ENCODE peak calls at places on chromosomes 3 and 15, in five cellular contexts. N, I, P, B and D are unnamed samples.
A peak's percentile ranks its signal among the peaks of the same experiment; 100 is the strongest.

GRCh38 chr15:64348455-64348854 is 7.5 kb downstream of the CSNK1G1 start:
- DNase-seq in B (no peak), P (no peak), N (peak; percentile 39), I (no peak), D (no peak)

GRCh38 chr3:72346526-72346926 is 501.7 kb downstream of the SHQ1 start:
- DNase-seq in I (peak; percentile 99), P (no peak), B (no peak), N (peak; percentile 99), D (peak; percentile 94)

GRCh38 chr15:50358805-50359204 is 3.8 kb upstream of the GABPB1 start:
- DNase-seq in B (no peak), P (peak; percentile 43), I (peak; percentile 64), N (peak; percentile 53), D (peak; percentile 54)

GRCh38 chr3:157190242-157190876 is 30.4 kb upstream of the CCNL1 start:
- DNase-seq in N (no peak), P (no peak), B (no peak), I (peak; percentile 14), D (peak; percentile 13)

GRCh38 chr3:197317250-197317963 is 19.0 kb upstream of the DLG1 start:
- DNase-seq in B (no peak), P (no peak), N (peak; percentile 94), I (peak; percentile 92), D (peak; percentile 92)

GRCh38 chr3:71189480-71189879 is 394.0 kb downstream of the FOXP1 start:
- DNase-seq in B (no peak), N (no peak), P (no peak), I (peak; percentile 53), D (no peak)

GRCh38 chr3:119145500-119146167 is at the start of gene TEX55:
- DNase-seq in P (peak; percentile 62), N (peak; percentile 63), B (no peak), I (peak; percentile 69), D (peak; percentile 73)

GRCh38 chr3:177601120-177601519 is 403.8 kb upstream of the TBL1XR1 start:
- DNase-seq in N (no peak), B (no peak), P (no peak), I (no peak), D (peak; percentile 84)

GRCh38 chr15:89472785-89473256 is 23.6 kb downstream of the RHCG start:
- DNase-seq in I (peak; percentile 70), P (peak; percentile 87), N (peak; percentile 33), B (no peak), D (peak; percentile 66)

GRCh38 chr3:129918461-129918860 is 24.9 kb upstream of the TMCC1 start:
- DNase-seq in N (no peak), I (no peak), B (no peak), P (no peak), D (no peak)

GRCh38 chr3:31035681-31036080 is 141.2 kb upstream of the GADL1 start:
- DNase-seq in B (no peak), I (no peak), P (no peak), N (no peak), D (no peak)

GRCh38 chr3:21531909-21532308 is 219.1 kb downstream of the ZNF385D start:
- DNase-seq in N (no peak), I (no peak), B (no peak), P (no peak), D (no peak)

GRCh38 chr15:49721091-49721490 is 100.2 kb downstream of the DTWD1 start:
- DNase-seq in I (no peak), P (no peak), B (no peak), N (peak; percentile 49), D (no peak)

GRCh38 chr3:117998071-117998470 is 1036.6 kb downstream of the IGSF11 start:
- DNase-seq in N (peak; percentile 1), P (no peak), I (peak; percentile 8), B (no peak), D (peak; percentile 47)

GRCh38 chr3:73759290-73759689 is 134.5 kb upstream of the PDZRN3 start:
- DNase-seq in N (peak; percentile 45), P (no peak), B (no peak), I (no peak), D (no peak)

GRCh38 chr3:30954431-30954830 is 60.0 kb upstream of the GADL1 start:
- DNase-seq in I (no peak), N (no peak), B (no peak), P (no peak), D (no peak)

GRCh38 chr3:71397046-71397445 is 186.5 kb downstream of the FOXP1 start:
- DNase-seq in I (peak; percentile 62), N (peak; percentile 21), P (peak; percentile 42), B (no peak), D (peak; percentile 46)

GRCh38 chr3:152257246-152258074 is 11.3 kb upstream of the MBNL1 start:
- DNase-seq in B (no peak), P (no peak), N (no peak), I (peak; percentile 67), D (no peak)

GRCh38 chr3:112604536-112604935 is 36.4 kb downstream of the CCDC80 start:
- DNase-seq in I (peak; percentile 84), B (no peak), P (no peak), N (peak; percentile 90), D (no peak)

GRCh38 chr3:195441971-195442572 is 748 bp downstream of the ACAP2 start:
- DNase-seq in N (peak; percentile 42), P (peak; percentile 63), I (peak; percentile 47), B (peak; percentile 77), D (peak; percentile 39)

GRCh38 chr15:48754011-48754410 is 56.9 kb downstream of the CEP152 start:
- DNase-seq in I (no peak), B (no peak), P (no peak), N (peak; percentile 46), D (no peak)

GRCh38 chr3:16888785-16889607 is 4.2 kb downstream of the PLCL2 start:
- DNase-seq in I (no peak), N (no peak), B (no peak), P (no peak), D (no peak)

GRCh38 chr3:51271172-51271571 is 113.9 kb upstream of the MANF start:
- DNase-seq in B (no peak), P (no peak), I (no peak), N (no peak), D (no peak)

GRCh38 chr15:58631319-58631718 is 118.2 kb downstream of the ADAM10 start:
- DNase-seq in B (no peak), N (no peak), P (no peak), I (no peak), D (no peak)

GRCh38 chr3:109640146-109640652 is 302.9 kb upstream of the DPPA4 start:
- DNase-seq in I (no peak), B (no peak), P (no peak), N (no peak), D (peak; percentile 69)

GRCh38 chr15:74988007-74988800 is 7.2 kb upstream of the SCAMP5 start:
- DNase-seq in N (no peak), B (no peak), P (peak; percentile 63), I (peak; percentile 57), D (peak; percentile 71)

DNA sequence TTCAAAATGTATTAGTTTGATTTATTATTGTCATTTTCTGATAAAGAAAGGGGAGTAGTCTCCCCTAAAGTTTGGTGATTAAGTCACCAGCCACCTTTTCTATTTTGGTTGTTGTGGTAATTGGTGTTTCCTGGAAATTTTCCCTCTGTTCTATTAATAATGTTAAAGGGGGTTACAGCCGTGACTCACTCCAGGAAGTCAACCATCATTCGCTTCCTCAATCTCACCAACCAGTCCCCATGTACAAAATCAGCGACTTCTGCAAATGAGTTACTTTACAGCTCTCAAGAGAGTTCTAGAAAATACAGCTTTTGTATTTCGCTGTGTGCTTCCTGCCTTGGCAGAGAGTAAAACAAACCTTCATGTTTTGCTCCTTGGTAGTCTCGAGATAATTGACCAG is 285.1 kb downstream of the LPP start:
- DNase-seq in N (no peak), B (no peak), P (no peak), I (no peak), D (no peak)
- H3K4me3 ChIP-seq in N (no peak overlapping the region), B (no peak overlapping the region), P (no peak overlapping the region), I (no peak overlapping the region), D (no peak overlapping the region)

DNA sequence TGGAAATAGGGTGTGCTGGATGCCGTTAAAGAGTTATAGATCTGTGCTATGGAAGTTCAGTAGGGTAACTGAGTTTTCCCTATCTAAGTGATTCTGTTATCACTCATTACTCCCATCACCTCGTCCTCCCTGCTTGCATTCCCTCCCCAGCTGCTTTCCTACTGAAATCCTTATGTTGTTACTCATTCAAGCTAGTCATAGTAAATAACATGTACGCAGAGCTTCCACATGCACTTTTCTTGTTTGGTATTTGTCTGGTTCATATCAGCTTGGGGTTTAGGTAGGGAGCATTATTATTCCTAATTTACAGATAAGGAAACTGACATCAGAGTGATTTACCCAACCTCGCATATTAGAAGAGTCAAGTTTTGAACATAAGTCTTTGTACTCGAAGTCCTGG is 135.1 kb downstream of the HCN4 start:
- DNase-seq in N (no peak), P (no peak), B (no peak), I (peak; percentile 9), D (peak; percentile 18)
- TF ChIP-seq CTCF in N (no peak), P (no peak), B (no peak), I (no peak), D (no peak)

GRCh38 chr3:46293035-46293724 is 50.9 kb downstream of the CCR3 start:
- DNase-seq in I (no peak), P (peak; percentile 16), N (no peak), B (no peak), D (no peak)

GRCh38 chr3:46289551-46289950 is 47.3 kb downstream of the CCR3 start:
- DNase-seq in P (no peak), N (no peak), I (no peak), B (no peak), D (no peak)

GRCh38 chr3:46285931-46286330 is 43.7 kb downstream of the CCR3 start:
- DNase-seq in I (no peak), B (no peak), N (no peak), P (no peak), D (no peak)

GRCh38 chr3:46286936-46287335 is 44.7 kb downstream of the CCR3 start:
- DNase-seq in I (no peak), B (no peak), N (no peak), P (no peak), D (no peak)

DNA sequence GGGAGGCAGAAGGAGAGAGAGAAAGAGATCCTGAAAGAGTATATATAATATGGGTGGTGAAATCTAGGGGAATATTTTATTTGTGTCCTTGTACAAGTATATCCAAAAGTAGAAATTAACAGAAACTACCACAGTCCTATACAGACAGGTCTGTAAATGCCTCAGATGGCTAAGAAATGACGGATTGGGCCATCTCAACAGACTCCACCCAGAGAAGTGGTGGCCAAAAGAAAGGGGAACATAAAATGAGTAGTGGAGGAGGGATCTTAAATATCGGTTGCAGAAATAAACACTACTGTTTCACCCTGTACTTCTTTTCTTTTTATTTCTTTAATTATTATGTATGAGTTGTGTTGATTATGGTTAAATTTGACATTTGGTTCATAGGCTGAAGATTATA is 47.7 kb downstream of the CCR3 start:
- DNase-seq in P (no peak), I (no peak), N (no peak), B (no peak), D (no peak)
- H3K4me3 ChIP-seq in P (no peak overlapping the region), I (no peak overlapping the region), N (no peak overlapping the region), B (no peak overlapping the region), D (no peak overlapping the region)

DNA sequence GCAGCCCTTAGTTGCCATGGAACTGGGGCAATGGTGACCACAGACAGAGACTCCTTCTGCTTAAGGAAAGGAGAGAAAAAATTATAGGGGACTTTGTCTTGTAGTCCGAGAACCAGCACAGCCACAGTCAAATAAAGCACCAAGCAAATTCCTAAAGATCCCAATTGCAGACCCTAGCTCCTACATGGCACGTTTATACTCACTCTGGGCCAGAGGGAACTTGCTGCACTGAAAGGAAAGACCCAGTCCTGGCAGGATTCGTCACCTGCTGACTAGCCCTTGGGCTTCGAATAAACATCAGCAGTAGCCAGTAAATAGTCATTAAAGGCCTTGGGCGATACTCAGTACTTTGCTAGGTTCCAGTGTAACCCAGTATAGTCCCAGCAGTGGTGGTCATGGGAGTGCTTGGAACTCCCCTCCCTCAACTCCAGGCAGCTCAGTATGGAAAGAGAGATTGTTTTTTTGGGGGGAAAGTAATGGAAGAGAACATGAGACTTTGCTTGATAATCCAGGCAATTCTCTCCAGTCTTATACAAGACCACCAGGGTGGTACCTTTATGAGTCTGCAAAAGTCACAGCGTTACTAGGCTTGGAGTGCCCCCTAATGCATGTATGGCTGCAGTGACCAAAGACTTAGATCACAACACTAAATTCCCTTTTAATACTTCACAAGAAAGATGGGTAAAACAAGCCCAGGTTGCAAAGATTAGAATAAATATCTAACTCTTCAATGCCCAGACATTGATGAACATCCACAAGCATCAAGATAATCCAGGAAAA is 66.4 kb upstream of the AGTR1 start:
- DNase-seq in P (peak; percentile 68), I (no peak), B (no peak), N (no peak), D (no peak)
- TF ChIP-seq CTCF in P (peak; percentile 70), I (peak; percentile 35), B (no peak), N (peak; percentile 15), D (no peak)